ENCODE peak calls at places on chromosomes 7 and 10, in seven cellular contexts. One of them, this sample, is unnamed.

GRCh38 chr7:155277385-155277994 is 20.2 kb upstream of the INSIG1 start:
- DNase-seq in stimulated activated CD4-positive, alpha-beta T cell treated with anti-CD3 and anti-CD28 coated beads, TNF-alpha, amount 100 ng/mL, for 1 hour: no peak
- DNase-seq in central memory CD4-positive, alpha-beta T cell: no peak
- DNase-seq in tibial artery: no peak
- DNase-seq in foreskin fibroblast: no peak
- DNase-seq in hepatocyte: no peak
- DNase-seq in activated naive CD4-positive, alpha-beta T cell treated with anti-CD3 and anti-CD28 coated beads, Interleukin-2, amount 10 ng/mL, durations not matched to agents 7 days and 5 days: no peak
- DNase-seq in this sample: no peak

GRCh38 chr7:150716368-150716767 is at the start of gene GIMAP1:
- DNase-seq in central memory CD4-positive, alpha-beta T cell: peak
- DNase-seq in stimulated activated CD4-positive, alpha-beta T cell treated with anti-CD3 and anti-CD28 coated beads, TNF-alpha, amount 100 ng/mL, for 1 hour: peak
- DNase-seq in hepatocyte: no peak
- DNase-seq in foreskin fibroblast: no peak
- DNase-seq in tibial artery: no peak
- DNase-seq in activated naive CD4-positive, alpha-beta T cell treated with anti-CD3 and anti-CD28 coated beads, Interleukin-2, amount 10 ng/mL, durations not matched to agents 7 days and 5 days: peak
- DNase-seq in this sample: no peak

GRCh38 chr10:4074559-4075407 is 289.8 kb upstream of the KLF6 start:
- DNase-seq in stimulated activated CD4-positive, alpha-beta T cell treated with anti-CD3 and anti-CD28 coated beads, TNF-alpha, amount 100 ng/mL, for 1 hour: no peak
- DNase-seq in hepatocyte: no peak
- DNase-seq in activated naive CD4-positive, alpha-beta T cell treated with anti-CD3 and anti-CD28 coated beads, Interleukin-2, amount 10 ng/mL, durations not matched to agents 7 days and 5 days: peak
- DNase-seq in foreskin fibroblast: no peak
- DNase-seq in tibial artery: no peak
- DNase-seq in central memory CD4-positive, alpha-beta T cell: peak
- DNase-seq in this sample: no peak

GRCh38 chr7:159099217-159099655 is 45.4 kb downstream of the VIPR2 start:
- DNase-seq in central memory CD4-positive, alpha-beta T cell: no peak
- DNase-seq in foreskin fibroblast: no peak
- DNase-seq in tibial artery: peak
- DNase-seq in stimulated activated CD4-positive, alpha-beta T cell treated with anti-CD3 and anti-CD28 coated beads, TNF-alpha, amount 100 ng/mL, for 1 hour: no peak
- DNase-seq in activated naive CD4-positive, alpha-beta T cell treated with anti-CD3 and anti-CD28 coated beads, Interleukin-2, amount 10 ng/mL, durations not matched to agents 7 days and 5 days: no peak
- DNase-seq in hepatocyte: no peak
- DNase-seq in this sample: no peak

GRCh38 chr7:30997316-30997715 is 33.6 kb downstream of the GHRHR start:
- DNase-seq in foreskin fibroblast: no peak
- DNase-seq in stimulated activated CD4-positive, alpha-beta T cell treated with anti-CD3 and anti-CD28 coated beads, TNF-alpha, amount 100 ng/mL, for 1 hour: no peak
- DNase-seq in activated naive CD4-positive, alpha-beta T cell treated with anti-CD3 and anti-CD28 coated beads, Interleukin-2, amount 10 ng/mL, durations not matched to agents 7 days and 5 days: no peak
- DNase-seq in hepatocyte: no peak
- DNase-seq in central memory CD4-positive, alpha-beta T cell: no peak
- DNase-seq in tibial artery: no peak
- DNase-seq in this sample: no peak

GRCh38 chr10:77887631-77888355 is 38.8 kb downstream of the DLG5 start:
- DNase-seq in foreskin fibroblast: no peak
- DNase-seq in central memory CD4-positive, alpha-beta T cell: no peak
- DNase-seq in activated naive CD4-positive, alpha-beta T cell treated with anti-CD3 and anti-CD28 coated beads, Interleukin-2, amount 10 ng/mL, durations not matched to agents 7 days and 5 days: no peak
- DNase-seq in stimulated activated CD4-positive, alpha-beta T cell treated with anti-CD3 and anti-CD28 coated beads, TNF-alpha, amount 100 ng/mL, for 1 hour: no peak
- DNase-seq in hepatocyte: peak
- DNase-seq in tibial artery: peak
- DNase-seq in this sample: peak

GRCh38 chr7:38744746-38745145 is 113.6 kb upstream of the AMPH start:
- DNase-seq in tibial artery: no peak
- DNase-seq in central memory CD4-positive, alpha-beta T cell: no peak
- DNase-seq in activated naive CD4-positive, alpha-beta T cell treated with anti-CD3 and anti-CD28 coated beads, Interleukin-2, amount 10 ng/mL, durations not matched to agents 7 days and 5 days: no peak
- DNase-seq in foreskin fibroblast: peak
- DNase-seq in stimulated activated CD4-positive, alpha-beta T cell treated with anti-CD3 and anti-CD28 coated beads, TNF-alpha, amount 100 ng/mL, for 1 hour: no peak
- DNase-seq in hepatocyte: no peak
- DNase-seq in this sample: no peak

GRCh38 chr10:86632009-86632800 is 22.1 kb upstream of the OPN4 start:
- DNase-seq in activated naive CD4-positive, alpha-beta T cell treated with anti-CD3 and anti-CD28 coated beads, Interleukin-2, amount 10 ng/mL, durations not matched to agents 7 days and 5 days: no peak
- DNase-seq in central memory CD4-positive, alpha-beta T cell: no peak
- DNase-seq in stimulated activated CD4-positive, alpha-beta T cell treated with anti-CD3 and anti-CD28 coated beads, TNF-alpha, amount 100 ng/mL, for 1 hour: no peak
- DNase-seq in tibial artery: no peak
- DNase-seq in foreskin fibroblast: no peak
- DNase-seq in hepatocyte: peak
- DNase-seq in this sample: peak

GRCh38 chr7:80392229-80393169 is 119.4 kb downstream of the GNAT3 start:
- DNase-seq in foreskin fibroblast: no peak
- DNase-seq in activated naive CD4-positive, alpha-beta T cell treated with anti-CD3 and anti-CD28 coated beads, Interleukin-2, amount 10 ng/mL, durations not matched to agents 7 days and 5 days: no peak
- DNase-seq in central memory CD4-positive, alpha-beta T cell: no peak
- DNase-seq in stimulated activated CD4-positive, alpha-beta T cell treated with anti-CD3 and anti-CD28 coated beads, TNF-alpha, amount 100 ng/mL, for 1 hour: no peak
- DNase-seq in hepatocyte: peak
- DNase-seq in tibial artery: no peak
- DNase-seq in this sample: peak

GRCh38 chr7:35249537-35249907 is 4.4 kb downstream of the TBX20 start:
- DNase-seq in tibial artery: no peak
- DNase-seq in central memory CD4-positive, alpha-beta T cell: no peak
- DNase-seq in activated naive CD4-positive, alpha-beta T cell treated with anti-CD3 and anti-CD28 coated beads, Interleukin-2, amount 10 ng/mL, durations not matched to agents 7 days and 5 days: no peak
- DNase-seq in hepatocyte: no peak
- DNase-seq in foreskin fibroblast: no peak
- DNase-seq in stimulated activated CD4-positive, alpha-beta T cell treated with anti-CD3 and anti-CD28 coated beads, TNF-alpha, amount 100 ng/mL, for 1 hour: no peak
- DNase-seq in this sample: no peak

GRCh38 chr7:148142660-148143248 is 447.8 kb upstream of the C7orf33 start:
- DNase-seq in activated naive CD4-positive, alpha-beta T cell treated with anti-CD3 and anti-CD28 coated beads, Interleukin-2, amount 10 ng/mL, durations not matched to agents 7 days and 5 days: peak
- DNase-seq in foreskin fibroblast: peak
- DNase-seq in hepatocyte: peak
- DNase-seq in tibial artery: no peak
- DNase-seq in central memory CD4-positive, alpha-beta T cell: no peak
- DNase-seq in stimulated activated CD4-positive, alpha-beta T cell treated with anti-CD3 and anti-CD28 coated beads, TNF-alpha, amount 100 ng/mL, for 1 hour: no peak
- DNase-seq in this sample: peak

GRCh38 chr7:82534687-82535086 is 91.1 kb upstream of the CACNA2D1 start:
- DNase-seq in foreskin fibroblast: peak
- DNase-seq in tibial artery: no peak
- DNase-seq in central memory CD4-positive, alpha-beta T cell: no peak
- DNase-seq in activated naive CD4-positive, alpha-beta T cell treated with anti-CD3 and anti-CD28 coated beads, Interleukin-2, amount 10 ng/mL, durations not matched to agents 7 days and 5 days: no peak
- DNase-seq in stimulated activated CD4-positive, alpha-beta T cell treated with anti-CD3 and anti-CD28 coated beads, TNF-alpha, amount 100 ng/mL, for 1 hour: no peak
- DNase-seq in hepatocyte: peak
- DNase-seq in this sample: peak

GRCh38 chr7:17625038-17625437 is 315.3 kb downstream of the SNX13 start:
- DNase-seq in hepatocyte: no peak
- DNase-seq in tibial artery: no peak
- DNase-seq in central memory CD4-positive, alpha-beta T cell: no peak
- DNase-seq in activated naive CD4-positive, alpha-beta T cell treated with anti-CD3 and anti-CD28 coated beads, Interleukin-2, amount 10 ng/mL, durations not matched to agents 7 days and 5 days: no peak
- DNase-seq in stimulated activated CD4-positive, alpha-beta T cell treated with anti-CD3 and anti-CD28 coated beads, TNF-alpha, amount 100 ng/mL, for 1 hour: no peak
- DNase-seq in foreskin fibroblast: peak
- DNase-seq in this sample: no peak

This sample was measured in DMS53.